ENCODE peak calls at places on chromosomes 2 and 18, in six cellular contexts. Y is NCI-H524; P is activated CD8-positive, alpha-beta memory T cell treated with anti-CD3 and anti-CD28 coated beads, Interleukin-2, amount 10 ng/mL, durations not matched to agents 7 days and 5 days; B is heart left ventricle; F is H7; S is activated CD4-positive, alpha-beta T cell treated with anti-CD3 and anti-CD28 coated beads, Interleukin-2, amount 50 U/mL, for 1 hour. V is an unnamed sample.
A peak's percentile ranks its signal among the peaks of the same experiment; 100 is the strongest.

GRCh38 chr2:233942731-233943130 is 25.6 kb downstream of the TRPM8 start:
- DNase-seq in Y (no peak), P (no peak), B (no peak), F (no peak), S (no peak), V (no peak)

GRCh38 chr2:212580117-212580516 is 41.5 kb upstream of the ERBB4 start:
- DNase-seq in Y (no peak), P (no peak), B (no peak), F (no peak), S (no peak), V (no peak)

GRCh38 chr2:201440182-201440581 is 11.1 kb downstream of the TRAK2 start:
- DNase-seq in Y (no peak), P (no peak), B (no peak), F (no peak), S (no peak), V (no peak)

GRCh38 chr2:45651415-45652089 is at the start of gene PRKCE:
- DNase-seq in Y (peak; percentile 41), P (peak; percentile 76), B (peak; percentile 69), F (peak; percentile 80), S (peak; percentile 48), V (no peak)

GRCh38 chr2:184031402-184032147 is 566.8 kb upstream of the ZNF804A start:
- DNase-seq in Y (no peak), P (no peak), B (no peak), F (no peak), S (no peak), V (no peak)

GRCh38 chr18:58639751-58640427 is 11.0 kb upstream of the ALPK2 start:
- DNase-seq in Y (no peak), P (no peak), B (no peak), F (no peak), S (no peak), V (peak; percentile 65)

GRCh38 chr18:13232060-13232917 is 13.7 kb downstream of the LDLRAD4 start:
- DNase-seq in Y (no peak), P (no peak), B (peak; percentile 73), F (no peak), S (no peak), V (no peak)

GRCh38 chr2:230863442-230864121 is 1.2 kb upstream of the ITM2C start:
- DNase-seq in Y (peak; percentile 24), P (no peak), B (no peak), F (peak; percentile 22), S (no peak), V (no peak)

GRCh38 chr2:30113617-30114293 is 33.1 kb upstream of the YPEL5 start:
- DNase-seq in Y (no peak), P (no peak), B (no peak), F (no peak), S (no peak), V (no peak)

GRCh38 chr2:240253583-240254145 is 113.2 kb upstream of the OTOS start:
- DNase-seq in Y (no peak), P (no peak), B (peak; percentile 19), F (no peak), S (no peak), V (no peak)

GRCh38 chr2:239357954-239358754 is 42.7 kb downstream of the HDAC4 start:
- DNase-seq in Y (no peak), P (no peak), B (no peak), F (peak; percentile 50), S (no peak), V (no peak)

GRCh38 chr2:175690113-175690716 is 311.9 kb downstream of the LNPK start:
- DNase-seq in Y (peak; percentile 50), P (no peak), B (no peak), F (peak; percentile 24), S (no peak), V (peak; percentile 54)

GRCh38 chr2:50748652-50749174 is 283.2 kb downstream of the NRXN1 start:
- DNase-seq in Y (no peak), P (no peak), B (no peak), F (no peak), S (no peak), V (no peak)

GRCh38 chr2:27080603-27080938 is 2.2 kb downstream of the EMILIN1 start:
- DNase-seq in Y (no peak), P (no peak), B (no peak), F (no peak), S (no peak), V (no peak)

GRCh38 chr2:42127425-42128424 is 41.4 kb upstream of the EML4 start:
- DNase-seq in Y (no peak), P (no peak), B (no peak), F (no peak), S (no peak), V (no peak)

GRCh38 chr18:35091841-35092240 is 50.6 kb downstream of the MAPRE2 start:
- DNase-seq in Y (no peak), P (no peak), B (no peak), F (no peak), S (no peak), V (no peak)

GRCh38 chr2:207334309-207334630 is 168.5 kb upstream of the KLF7 start:
- DNase-seq in Y (no peak), P (no peak), B (no peak), F (no peak), S (no peak), V (no peak)

GRCh38 chr2:188346059-188346458 is 54.4 kb downstream of the GULP1 start:
- DNase-seq in Y (peak; percentile 31), P (no peak), B (no peak), F (no peak), S (no peak), V (no peak)

GRCh38 chr2:230160112-230160660 is 59.6 kb downstream of the SP110 start:
- DNase-seq in Y (peak; percentile 5), P (peak; percentile 58), B (no peak), F (peak; percentile 76), S (peak; percentile 43), V (peak; percentile 55)

GRCh38 chr2:101832114-101832513 is 134.6 kb downstream of the MAP4K4 start:
- DNase-seq in Y (no peak), P (no peak), B (no peak), F (no peak), S (no peak), V (no peak)

GRCh38 chr2:233530381-233530780 is 36.2 kb downstream of the USP40 start:
- DNase-seq in Y (no peak), P (no peak), B (no peak), F (no peak), S (no peak), V (no peak)

GRCh38 chr2:219706823-219707281 is 79.4 kb downstream of the SLC4A3 start:
- DNase-seq in Y (no peak), P (no peak), B (no peak), F (no peak), S (no peak), V (no peak)

GRCh38 chr2:46193356-46193755 is 103.9 kb upstream of the EPAS1 start:
- DNase-seq in Y (no peak), P (no peak), B (no peak), F (peak; percentile 13), S (no peak), V (no peak)